ENCODE peak calls at places on chromosome 15, in eight cellular contexts. One of them, this sample, is unnamed.

GRCh38 chr15:79233236-79233635 is 49.3 kb upstream of the ANKRD34C start:
- DNase-seq in dorsolateral prefrontal cortex: no peak
- DNase-seq in left ventricle myocardium inferior: no peak
- DNase-seq in GM23248: no peak
- DNase-seq in right cardiac atrium: no peak
- DNase-seq in psoas muscle: no peak
- DNase-seq in CD8-positive, alpha-beta memory T cell: no peak
- DNase-seq in PC-3: no peak
- DNase-seq in this sample: no peak

GRCh38 chr15:97959738-97960363 is 652 bp upstream of the ARRDC4 start:
- DNase-seq in dorsolateral prefrontal cortex: no peak
- DNase-seq in left ventricle myocardium inferior: no peak
- DNase-seq in GM23248: no peak
- DNase-seq in right cardiac atrium: no peak
- DNase-seq in psoas muscle: no peak
- DNase-seq in CD8-positive, alpha-beta memory T cell: no peak
- DNase-seq in PC-3: no peak
- DNase-seq in this sample: no peak

GRCh38 chr15:27958911-27959598 is 140.1 kb downstream of the OCA2 start:
- DNase-seq in dorsolateral prefrontal cortex: no peak
- DNase-seq in left ventricle myocardium inferior: no peak
- DNase-seq in GM23248: no peak
- DNase-seq in right cardiac atrium: no peak
- DNase-seq in psoas muscle: no peak
- DNase-seq in CD8-positive, alpha-beta memory T cell: no peak
- DNase-seq in PC-3: no peak
- DNase-seq in this sample: no peak

GRCh38 chr15:96354731-96355560 is 24.4 kb downstream of the NR2F2 start:
- DNase-seq in dorsolateral prefrontal cortex: no peak
- DNase-seq in left ventricle myocardium inferior: no peak
- DNase-seq in GM23248: peak
- DNase-seq in right cardiac atrium: peak
- DNase-seq in psoas muscle: no peak
- DNase-seq in CD8-positive, alpha-beta memory T cell: no peak
- DNase-seq in PC-3: peak
- DNase-seq in this sample: no peak

GRCh38 chr15:33994005-33994615 is 25.8 kb downstream of the CHRM5 start:
- DNase-seq in dorsolateral prefrontal cortex: no peak
- DNase-seq in left ventricle myocardium inferior: no peak
- DNase-seq in GM23248: peak
- DNase-seq in right cardiac atrium: no peak
- DNase-seq in psoas muscle: no peak
- DNase-seq in CD8-positive, alpha-beta memory T cell: no peak
- DNase-seq in PC-3: peak
- DNase-seq in this sample: no peak

GRCh38 chr15:66570327-66570726 is 4.5 kb upstream of the LCTL start:
- DNase-seq in dorsolateral prefrontal cortex: no peak
- DNase-seq in left ventricle myocardium inferior: no peak
- DNase-seq in GM23248: no peak
- DNase-seq in right cardiac atrium: no peak
- DNase-seq in psoas muscle: no peak
- DNase-seq in CD8-positive, alpha-beta memory T cell: no peak
- DNase-seq in PC-3: no peak
- DNase-seq in this sample: no peak

GRCh38 chr15:73631915-73632669 is 1.1 kb downstream of the NPTN start:
- DNase-seq in dorsolateral prefrontal cortex: no peak
- DNase-seq in left ventricle myocardium inferior: no peak
- DNase-seq in GM23248: peak
- DNase-seq in right cardiac atrium: peak
- DNase-seq in psoas muscle: no peak
- DNase-seq in CD8-positive, alpha-beta memory T cell: no peak
- DNase-seq in PC-3: peak
- DNase-seq in this sample: no peak

GRCh38 chr15:65146438-65146837 is 12.8 kb upstream of the PDCD7 start:
- DNase-seq in dorsolateral prefrontal cortex: no peak
- DNase-seq in left ventricle myocardium inferior: no peak
- DNase-seq in GM23248: no peak
- DNase-seq in right cardiac atrium: peak
- DNase-seq in psoas muscle: no peak
- DNase-seq in CD8-positive, alpha-beta memory T cell: no peak
- DNase-seq in PC-3: no peak
- DNase-seq in this sample: no peak

GRCh38 chr15:70016511-70016994 is 81.2 kb downstream of the TLE3 start:
- DNase-seq in dorsolateral prefrontal cortex: no peak
- DNase-seq in left ventricle myocardium inferior: no peak
- DNase-seq in GM23248: no peak
- DNase-seq in right cardiac atrium: no peak
- DNase-seq in psoas muscle: no peak
- DNase-seq in CD8-positive, alpha-beta memory T cell: no peak
- DNase-seq in PC-3: no peak
- DNase-seq in this sample: no peak

GRCh38 chr15:31483053-31483923 is 156.7 kb downstream of the KLF13 start:
- DNase-seq in dorsolateral prefrontal cortex: no peak
- DNase-seq in left ventricle myocardium inferior: no peak
- DNase-seq in GM23248: peak
- DNase-seq in right cardiac atrium: peak
- DNase-seq in psoas muscle: no peak
- DNase-seq in CD8-positive, alpha-beta memory T cell: peak
- DNase-seq in PC-3: no peak
- DNase-seq in this sample: no peak

GRCh38 chr15:58442122-58442521 is 10.3 kb downstream of the LIPC start:
- DNase-seq in dorsolateral prefrontal cortex: no peak
- DNase-seq in left ventricle myocardium inferior: no peak
- DNase-seq in GM23248: peak
- DNase-seq in right cardiac atrium: no peak
- DNase-seq in psoas muscle: no peak
- DNase-seq in CD8-positive, alpha-beta memory T cell: no peak
- DNase-seq in PC-3: peak
- DNase-seq in this sample: no peak

GRCh38 chr15:77676569-77677375 is 44.1 kb upstream of the LINGO1 start:
- DNase-seq in dorsolateral prefrontal cortex: no peak
- DNase-seq in left ventricle myocardium inferior: no peak
- DNase-seq in GM23248: no peak
- DNase-seq in right cardiac atrium: peak
- DNase-seq in psoas muscle: no peak
- DNase-seq in CD8-positive, alpha-beta memory T cell: no peak
- DNase-seq in PC-3: no peak
- DNase-seq in this sample: no peak

GRCh38 chr15:54250351-54250750 is 272.1 kb downstream of the UNC13C start:
- DNase-seq in dorsolateral prefrontal cortex: no peak
- DNase-seq in left ventricle myocardium inferior: no peak
- DNase-seq in GM23248: no peak
- DNase-seq in right cardiac atrium: no peak
- DNase-seq in psoas muscle: no peak
- DNase-seq in CD8-positive, alpha-beta memory T cell: no peak
- DNase-seq in PC-3: no peak
- DNase-seq in this sample: no peak

GRCh38 chr15:74635228-74635627 is 19.6 kb downstream of the CLK3 start:
- DNase-seq in dorsolateral prefrontal cortex: peak
- DNase-seq in left ventricle myocardium inferior: peak
- DNase-seq in GM23248: peak
- DNase-seq in right cardiac atrium: peak
- DNase-seq in psoas muscle: peak
- DNase-seq in CD8-positive, alpha-beta memory T cell: peak
- DNase-seq in PC-3: peak
- DNase-seq in this sample: peak

GRCh38 chr15:59501531-59502113 is 63.6 kb downstream of the FAM81A start:
- DNase-seq in dorsolateral prefrontal cortex: no peak
- DNase-seq in left ventricle myocardium inferior: no peak
- DNase-seq in GM23248: peak
- DNase-seq in right cardiac atrium: no peak
- DNase-seq in psoas muscle: no peak
- DNase-seq in CD8-positive, alpha-beta memory T cell: no peak
- DNase-seq in PC-3: peak
- DNase-seq in this sample: no peak

GRCh38 chr15:34606545-34606944 is 23.1 kb upstream of the GOLGA8B start:
- DNase-seq in dorsolateral prefrontal cortex: no peak
- DNase-seq in left ventricle myocardium inferior: no peak
- DNase-seq in GM23248: peak
- DNase-seq in right cardiac atrium: no peak
- DNase-seq in psoas muscle: no peak
- DNase-seq in CD8-positive, alpha-beta memory T cell: no peak
- DNase-seq in PC-3: no peak
- DNase-seq in this sample: no peak

GRCh38 chr15:95653361-95653805 is 677.1 kb upstream of the NR2F2 start:
- DNase-seq in dorsolateral prefrontal cortex: no peak
- DNase-seq in left ventricle myocardium inferior: no peak
- DNase-seq in GM23248: peak
- DNase-seq in right cardiac atrium: no peak
- DNase-seq in psoas muscle: no peak
- DNase-seq in CD8-positive, alpha-beta memory T cell: no peak
- DNase-seq in PC-3: no peak
- DNase-seq in this sample: no peak

GRCh38 chr15:44738340-44738984 is 2.1 kb downstream of the TRIM69 start:
- DNase-seq in dorsolateral prefrontal cortex: no peak
- DNase-seq in left ventricle myocardium inferior: no peak
- DNase-seq in GM23248: peak
- DNase-seq in right cardiac atrium: no peak
- DNase-seq in psoas muscle: no peak
- DNase-seq in CD8-positive, alpha-beta memory T cell: no peak
- DNase-seq in PC-3: peak
- DNase-seq in this sample: no peak

GRCh38 chr15:78092111-78093041 is at the start of gene SH2D7:
- DNase-seq in dorsolateral prefrontal cortex: no peak
- DNase-seq in left ventricle myocardium inferior: no peak
- DNase-seq in GM23248: no peak
- DNase-seq in right cardiac atrium: no peak
- DNase-seq in psoas muscle: no peak
- DNase-seq in CD8-positive, alpha-beta memory T cell: peak
- DNase-seq in PC-3: no peak
- DNase-seq in this sample: no peak

DNA sequence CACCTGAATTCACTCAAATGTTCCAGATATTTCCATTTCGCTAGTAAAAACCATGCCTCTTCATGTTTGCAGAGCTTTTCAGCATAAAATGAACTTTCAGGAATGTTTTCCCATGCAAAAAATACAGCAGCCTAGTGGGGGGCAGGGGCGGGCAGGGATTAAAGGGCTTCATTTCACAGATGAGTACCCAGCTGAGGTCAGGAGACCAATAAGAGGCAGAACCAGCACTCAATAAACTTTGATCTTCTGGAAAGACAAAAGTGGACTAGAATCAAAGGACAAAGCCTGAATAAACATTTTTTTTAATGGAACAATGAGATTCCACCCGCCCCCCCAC is 8.0 kb downstream of the KLHL25 start:
- DNase-seq in dorsolateral prefrontal cortex: no peak
- DNase-seq in left ventricle myocardium inferior: no peak
- DNase-seq in GM23248: no peak
- DNase-seq in right cardiac atrium: no peak
- DNase-seq in psoas muscle: no peak
- DNase-seq in CD8-positive, alpha-beta memory T cell: no peak
- DNase-seq in PC-3: no peak
- DNase-seq in this sample: no peak
- H3K27ac ChIP-seq in dorsolateral prefrontal cortex: peak
- H3K27ac ChIP-seq in left ventricle myocardium inferior: peak
- H3K27ac ChIP-seq in GM23248: no peak
- H3K27ac ChIP-seq in right cardiac atrium: no peak
- H3K27ac ChIP-seq in psoas muscle: peak
- H3K27ac ChIP-seq in CD8-positive, alpha-beta memory T cell: no peak
- H3K27ac ChIP-seq in PC-3: peak
- H3K27ac ChIP-seq in this sample: no peak

DNA sequence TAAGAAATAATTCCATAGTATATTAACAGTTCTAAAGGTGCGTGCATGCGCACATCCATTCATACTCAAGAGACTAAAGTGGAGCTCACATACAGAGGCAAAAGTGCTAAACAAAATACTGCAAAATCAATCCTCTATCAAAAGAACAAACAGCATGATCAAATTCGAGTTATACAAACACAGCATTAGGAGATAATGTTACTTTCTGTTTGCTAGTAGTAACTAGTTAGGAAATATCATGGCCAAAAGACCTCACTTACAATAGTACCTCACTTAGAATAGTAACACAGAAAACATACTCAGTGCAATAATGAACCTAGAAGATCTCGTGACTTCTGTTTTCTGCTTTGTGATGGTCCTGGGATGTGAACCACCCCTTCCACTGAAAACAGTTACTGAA is 21.0 kb upstream of the CEMIP start:
- DNase-seq in dorsolateral prefrontal cortex: no peak
- DNase-seq in left ventricle myocardium inferior: no peak
- DNase-seq in GM23248: no peak
- DNase-seq in right cardiac atrium: no peak
- DNase-seq in psoas muscle: no peak
- DNase-seq in CD8-positive, alpha-beta memory T cell: no peak
- DNase-seq in PC-3: no peak
- DNase-seq in this sample: no peak
- H3K27ac ChIP-seq in dorsolateral prefrontal cortex: no peak
- H3K27ac ChIP-seq in left ventricle myocardium inferior: no peak
- H3K27ac ChIP-seq in GM23248: no peak
- H3K27ac ChIP-seq in right cardiac atrium: no peak
- H3K27ac ChIP-seq in psoas muscle: no peak
- H3K27ac ChIP-seq in CD8-positive, alpha-beta memory T cell: no peak
- H3K27ac ChIP-seq in PC-3: no peak
- H3K27ac ChIP-seq in this sample: no peak

GRCh38 chr15:40100947-40101905 is 7.5 kb downstream of the BMF start:
- DNase-seq in dorsolateral prefrontal cortex: no peak
- DNase-seq in left ventricle myocardium inferior: no peak
- DNase-seq in GM23248: no peak
- DNase-seq in right cardiac atrium: no peak
- DNase-seq in psoas muscle: no peak
- DNase-seq in CD8-positive, alpha-beta memory T cell: no peak
- DNase-seq in PC-3: peak
- DNase-seq in this sample: no peak
- H3K27ac ChIP-seq in dorsolateral prefrontal cortex: no peak
- H3K27ac ChIP-seq in left ventricle myocardium inferior: peak
- H3K27ac ChIP-seq in GM23248: no peak
- H3K27ac ChIP-seq in right cardiac atrium: no peak
- H3K27ac ChIP-seq in psoas muscle: peak
- H3K27ac ChIP-seq in CD8-positive, alpha-beta memory T cell: peak
- H3K27ac ChIP-seq in PC-3: no peak
- H3K27ac ChIP-seq in this sample: no peak

GRCh38 chr15:63238796-63239195 is 38.6 kb upstream of the APH1B start:
- DNase-seq in dorsolateral prefrontal cortex: no peak
- DNase-seq in left ventricle myocardium inferior: no peak
- DNase-seq in GM23248: peak
- DNase-seq in right cardiac atrium: no peak
- DNase-seq in psoas muscle: no peak
- DNase-seq in CD8-positive, alpha-beta memory T cell: no peak
- DNase-seq in PC-3: peak
- DNase-seq in this sample: no peak

GRCh38 chr15:63240136-63240535 is 37.3 kb upstream of the APH1B start:
- DNase-seq in dorsolateral prefrontal cortex: no peak
- DNase-seq in left ventricle myocardium inferior: no peak
- DNase-seq in GM23248: no peak
- DNase-seq in right cardiac atrium: no peak
- DNase-seq in psoas muscle: no peak
- DNase-seq in CD8-positive, alpha-beta memory T cell: no peak
- DNase-seq in PC-3: no peak
- DNase-seq in this sample: no peak

GRCh38 chr15:63236272-63236671 is 41.1 kb upstream of the APH1B start:
- DNase-seq in dorsolateral prefrontal cortex: no peak
- DNase-seq in left ventricle myocardium inferior: no peak
- DNase-seq in GM23248: peak
- DNase-seq in right cardiac atrium: no peak
- DNase-seq in psoas muscle: no peak
- DNase-seq in CD8-positive, alpha-beta memory T cell: no peak
- DNase-seq in PC-3: peak
- DNase-seq in this sample: no peak

GRCh38 chr15:63241316-63241715 is 36.1 kb upstream of the APH1B start:
- DNase-seq in dorsolateral prefrontal cortex: no peak
- DNase-seq in left ventricle myocardium inferior: no peak
- DNase-seq in GM23248: no peak
- DNase-seq in right cardiac atrium: no peak
- DNase-seq in psoas muscle: no peak
- DNase-seq in CD8-positive, alpha-beta memory T cell: no peak
- DNase-seq in PC-3: no peak
- DNase-seq in this sample: no peak

GRCh38 chr15:63238181-63238580 is 39.2 kb upstream of the APH1B start:
- DNase-seq in dorsolateral prefrontal cortex: no peak
- DNase-seq in left ventricle myocardium inferior: no peak
- DNase-seq in GM23248: no peak
- DNase-seq in right cardiac atrium: no peak
- DNase-seq in psoas muscle: no peak
- DNase-seq in CD8-positive, alpha-beta memory T cell: no peak
- DNase-seq in PC-3: no peak
- DNase-seq in this sample: no peak
- H3K27ac ChIP-seq in dorsolateral prefrontal cortex: no peak
- H3K27ac ChIP-seq in left ventricle myocardium inferior: peak
- H3K27ac ChIP-seq in GM23248: peak
- H3K27ac ChIP-seq in right cardiac atrium: no peak
- H3K27ac ChIP-seq in psoas muscle: no peak
- H3K27ac ChIP-seq in CD8-positive, alpha-beta memory T cell: no peak
- H3K27ac ChIP-seq in PC-3: no peak
- H3K27ac ChIP-seq in this sample: no peak